ENCODE peak calls at places on chromosome 17, in eight cellular contexts. M is stimulated activated CD8-positive, alpha-beta memory T cell treated with anti-CD3 and anti-CD28 coated beads, Interleukin-4, amount 100 ng/mL, for 1 hour; P is NCI-H1092 treated with DMSO at 0.1 percent for 48 hours; G is RPMI8226; I is activated CD8-positive, alpha-beta T cell treated with anti-CD3 and anti-CD28 coated beads for 36 hours; D is ELR; N is AG09319; W is stimulated activated CD4-positive, alpha-beta T cell treated with anti-CD3 and anti-CD28 coated beads, Interleukin-1b, Interleukin-23, amount 100 ng/mL, for 1 hour. Y is an unnamed sample.

GRCh38 chr17:82267575-82268379 is 5.7 kb downstream of the CSNK1D start:
- DNase-seq in W (no peak), G (peak), M (peak), D (peak), P (no peak), N (peak), I (peak), Y (no peak)

GRCh38 chr17:76682306-76682705 is 28.5 kb downstream of the MXRA7 start:
- DNase-seq in P (no peak), D (no peak), W (no peak), I (no peak), N (peak), G (no peak), M (no peak), Y (no peak)

GRCh38 chr17:62674841-62675240 is 47.4 kb downstream of the MRC2 start:
- DNase-seq in G (no peak), P (no peak), N (no peak), M (no peak), D (no peak), I (no peak), W (no peak), Y (no peak)

GRCh38 chr17:43945074-43945824 is 3.0 kb upstream of the PPY start:
- DNase-seq in I (no peak), P (no peak), N (peak), M (no peak), D (no peak), G (no peak), W (no peak), Y (no peak)

GRCh38 chr17:22128723-22129122 is 436.4 kb downstream of the KCNJ18 start:
- DNase-seq in G (peak), W (no peak), I (no peak), N (no peak), D (no peak), P (no peak), M (no peak), Y (no peak)

GRCh38 chr17:49557204-49558024 is 18.3 kb upstream of the NXPH3 start:
- DNase-seq in N (no peak), I (peak), M (no peak), D (peak), P (peak), W (no peak), G (peak), Y (peak)

GRCh38 chr17:65975878-65976277 is 216.1 kb downstream of the CEP112 start:
- DNase-seq in P (no peak), I (no peak), D (no peak), M (no peak), G (peak), W (no peak), N (no peak), Y (no peak)

GRCh38 chr17:8712698-8713097 is 31.9 kb downstream of the CCDC42 start:
- DNase-seq in I (no peak), G (no peak), M (no peak), D (no peak), N (no peak), W (no peak), P (no peak), Y (no peak)

GRCh38 chr17:37294888-37295287 is 80.9 kb upstream of the C17orf78 start:
- DNase-seq in W (no peak), M (no peak), G (no peak), I (no peak), D (no peak), P (no peak), N (no peak), Y (no peak)

GRCh38 chr17:81540676-81541027 is 11.5 kb downstream of the FAAP100 start:
- DNase-seq in I (no peak), P (no peak), M (no peak), D (no peak), N (no peak), W (no peak), G (no peak), Y (no peak)

GRCh38 chr17:38926290-38927070 is 1.1 kb downstream of the LASP1NB start:
- DNase-seq in G (no peak), W (no peak), D (no peak), N (no peak), P (no peak), I (no peak), M (no peak), Y (no peak)

GRCh38 chr17:15377200-15377599 is 35.8 kb upstream of the TEKT3 start:
- DNase-seq in D (peak), N (no peak), W (no peak), G (no peak), P (no peak), I (no peak), M (no peak), Y (no peak)

GRCh38 chr17:13272296-13272695 is 254.5 kb upstream of the ELAC2 start:
- DNase-seq in M (no peak), N (no peak), W (no peak), D (no peak), I (no peak), G (no peak), P (no peak), Y (no peak)

GRCh38 chr17:44919885-44920564 is 4.7 kb upstream of the GFAP start:
- DNase-seq in M (peak), G (peak), N (peak), W (peak), I (peak), D (peak), P (peak), Y (peak)

GRCh38 chr17:81074875-81075274 is 39.9 kb downstream of the BAIAP2 start:
- DNase-seq in N (no peak), W (no peak), M (no peak), P (no peak), G (no peak), I (no peak), D (no peak), Y (no peak)

GRCh38 chr17:62703269-62703775 is 75.9 kb downstream of the MRC2 start:
- DNase-seq in G (peak), D (peak), M (no peak), I (peak), N (no peak), P (no peak), W (no peak), Y (no peak)

GRCh38 chr17:1123397-1124237 is 56.2 kb downstream of the ABR start:
- DNase-seq in N (no peak), M (no peak), I (no peak), G (peak), P (peak), D (no peak), W (no peak), Y (no peak)

GRCh38 chr17:5424909-5425308 is 4.9 kb downstream of the RPAIN start:
- DNase-seq in G (no peak), W (no peak), I (no peak), M (no peak), N (no peak), D (no peak), P (no peak), Y (no peak)

GRCh38 chr17:20114466-20114865 is 105.3 kb downstream of the SPECC1 start:
- DNase-seq in D (peak), N (no peak), I (no peak), W (no peak), M (no peak), P (no peak), G (no peak), Y (no peak)

GRCh38 chr17:57588086-57588485 is 157.0 kb downstream of the CCDC182 start:
- DNase-seq in P (no peak), I (no peak), G (no peak), W (no peak), M (no peak), D (no peak), N (no peak), Y (no peak)

GRCh38 chr17:5772720-5773119 is 188.4 kb upstream of the NLRP1 start:
- DNase-seq in M (no peak), W (no peak), G (no peak), N (no peak), D (no peak), I (no peak), P (no peak), Y (no peak)

GRCh38 chr17:4719146-4719545 is 8.7 kb downstream of the ARRB2 start:
- DNase-seq in D (no peak), I (no peak), N (no peak), W (no peak), M (no peak), G (no peak), P (no peak), Y (no peak)

GRCh38 chr17:9368631-9369030 is 207.0 kb downstream of the STX8 start:
- DNase-seq in I (no peak), G (no peak), N (no peak), D (no peak), M (no peak), W (no peak), P (no peak), Y (no peak)

GRCh38 chr17:39027037-39027436 is 59.8 kb upstream of the FBXO47 start:
- DNase-seq in G (peak), N (no peak), D (peak), P (peak), M (peak), I (peak), W (no peak), Y (no peak)

GRCh38 chr17:10337976-10338375 is 34.8 kb downstream of the MYH13 start:
- DNase-seq in D (no peak), P (no peak), M (no peak), G (no peak), W (no peak), I (no peak), N (no peak), Y (no peak)

GRCh38 chr17:38562903-38563302 is 42.8 kb downstream of the SRCIN1 start:
- DNase-seq in N (no peak), G (no peak), W (no peak), D (no peak), I (no peak), P (no peak), M (no peak), Y (peak)

GRCh38 chr17:46888727-46889126 is 34.2 kb upstream of the GOSR2 start:
- DNase-seq in G (no peak), W (no peak), N (no peak), I (no peak), D (no peak), M (no peak), P (no peak), Y (no peak)

GRCh38 chr17:33947762-33948161 is 307.3 kb upstream of the CCL2 start:
- DNase-seq in W (no peak), D (no peak), P (no peak), G (no peak), I (no peak), N (no peak), M (no peak), Y (no peak)

GRCh38 chr17:19718613-19719364 is 2.4 kb upstream of the SLC47A2 start:
- DNase-seq in D (peak), M (no peak), I (no peak), N (no peak), G (peak), W (no peak), P (no peak), Y (peak)

GRCh38 chr17:40901981-40902862 is 17.2 kb upstream of the KRT20 start:
- DNase-seq in I (peak), G (no peak), N (no peak), W (no peak), P (peak), M (no peak), D (peak), Y (no peak)

GRCh38 chr17:57948555-57949420 is 6.4 kb downstream of the CUEDC1 start:
- DNase-seq in G (peak), I (peak), D (peak), P (no peak), W (no peak), M (no peak), N (no peak), Y (no peak)

GRCh38 chr17:1241904-1242303 is 28.3 kb upstream of the BHLHA9 start:
- DNase-seq in P (peak), D (no peak), M (no peak), N (peak), I (no peak), G (no peak), W (no peak), Y (no peak)

GRCh38 chr17:65487990-65488389 is 73.5 kb downstream of the AXIN2 start:
- DNase-seq in W (no peak), P (no peak), I (no peak), G (no peak), N (no peak), M (no peak), D (no peak), Y (no peak)

GRCh38 chr17:11493947-11494346 is 104.3 kb upstream of the DNAH9 start:
- DNase-seq in G (no peak), D (no peak), M (no peak), W (no peak), I (no peak), P (no peak), N (no peak), Y (no peak)

GRCh38 chr17:57892820-57893595 is 43.2 kb upstream of the MRPS23 start:
- DNase-seq in G (no peak), D (peak), M (no peak), I (no peak), P (peak), W (no peak), N (peak), Y (no peak)

GRCh38 chr17:48028736-48029135 is 8.9 kb downstream of the COPZ2 start:
- DNase-seq in G (no peak), I (no peak), D (no peak), M (no peak), N (no peak), W (no peak), P (no peak), Y (no peak)

GRCh38 chr17:48429156-48429555 is 858 bp downstream of the SKAP1 start:
- DNase-seq in D (no peak), G (no peak), W (no peak), P (no peak), M (no peak), N (no peak), I (peak), Y (no peak)

GRCh38 chr17:44738214-44738906 is 20.4 kb upstream of the ADAM11 start:
- DNase-seq in N (no peak), G (no peak), D (peak), P (no peak), I (no peak), W (no peak), M (no peak), Y (no peak)

Y was measured in H1.